ENCODE peak calls at places on chromosome 21, in eight cellular contexts. One of them, this sample, is unnamed.

GRCh38 chr21:40146201-40146890 is 279.1 kb downstream of the PCP4 start:
- DNase-seq in CD8-positive, alpha-beta memory T cell: no peak
- DNase-seq in small intestine: no peak
- DNase-seq in tibial nerve: no peak
- DNase-seq in CD4-positive, alpha-beta memory T cell: no peak
- DNase-seq in upper lobe of right lung: no peak
- DNase-seq in cardiac muscle cell: no peak
- DNase-seq in fibroblast of lung: no peak
- DNase-seq in this sample: no peak

GRCh38 chr21:30193201-30193600 is 22.7 kb downstream of the CLDN8 start:
- DNase-seq in tibial nerve: no peak
- DNase-seq in upper lobe of right lung: no peak
- DNase-seq in fibroblast of lung: no peak
- DNase-seq in CD4-positive, alpha-beta memory T cell: no peak
- DNase-seq in CD8-positive, alpha-beta memory T cell: no peak
- DNase-seq in cardiac muscle cell: peak; percentile 9
- DNase-seq in small intestine: no peak
- DNase-seq in this sample: no peak

GRCh38 chr21:46605759-46606426 is 1.0 kb upstream of the S100B start:
- DNase-seq in cardiac muscle cell: no peak
- DNase-seq in fibroblast of lung: no peak
- DNase-seq in tibial nerve: no peak
- DNase-seq in CD4-positive, alpha-beta memory T cell: peak; percentile 41
- DNase-seq in upper lobe of right lung: peak; percentile 74
- DNase-seq in small intestine: peak; percentile 40
- DNase-seq in CD8-positive, alpha-beta memory T cell: peak; percentile 25
- DNase-seq in this sample: peak; percentile 54

GRCh38 chr21:25970254-25970930 is 200.2 kb downstream of the APP start:
- DNase-seq in CD8-positive, alpha-beta memory T cell: no peak
- DNase-seq in CD4-positive, alpha-beta memory T cell: no peak
- DNase-seq in upper lobe of right lung: no peak
- DNase-seq in fibroblast of lung: no peak
- DNase-seq in small intestine: no peak
- DNase-seq in tibial nerve: no peak
- DNase-seq in cardiac muscle cell: peak; percentile 63
- DNase-seq in this sample: no peak

GRCh38 chr21:31780944-31781343 is 49.0 kb upstream of the SCAF4 start:
- DNase-seq in cardiac muscle cell: no peak
- DNase-seq in fibroblast of lung: no peak
- DNase-seq in tibial nerve: no peak
- DNase-seq in small intestine: no peak
- DNase-seq in CD4-positive, alpha-beta memory T cell: no peak
- DNase-seq in CD8-positive, alpha-beta memory T cell: no peak
- DNase-seq in upper lobe of right lung: no peak
- DNase-seq in this sample: no peak

GRCh38 chr21:29078884-29079765 is 5.7 kb upstream of the CCT8 start:
- DNase-seq in CD8-positive, alpha-beta memory T cell: no peak
- DNase-seq in fibroblast of lung: no peak
- DNase-seq in small intestine: peak; percentile 23
- DNase-seq in upper lobe of right lung: no peak
- DNase-seq in CD4-positive, alpha-beta memory T cell: peak; percentile 39
- DNase-seq in cardiac muscle cell: no peak
- DNase-seq in tibial nerve: peak; percentile 40
- DNase-seq in this sample: peak; percentile 46

GRCh38 chr21:19781881-19782652 is 1216.1 kb upstream of the NCAM2 start:
- DNase-seq in cardiac muscle cell: no peak
- DNase-seq in CD4-positive, alpha-beta memory T cell: no peak
- DNase-seq in small intestine: no peak
- DNase-seq in fibroblast of lung: no peak
- DNase-seq in tibial nerve: no peak
- DNase-seq in upper lobe of right lung: no peak
- DNase-seq in CD8-positive, alpha-beta memory T cell: no peak
- DNase-seq in this sample: no peak

GRCh38 chr21:45568383-45568782 is 26.1 kb upstream of the SLC19A1 start:
- DNase-seq in CD8-positive, alpha-beta memory T cell: no peak
- DNase-seq in small intestine: no peak
- DNase-seq in cardiac muscle cell: no peak
- DNase-seq in upper lobe of right lung: no peak
- DNase-seq in CD4-positive, alpha-beta memory T cell: no peak
- DNase-seq in tibial nerve: no peak
- DNase-seq in fibroblast of lung: no peak
- DNase-seq in this sample: no peak

GRCh38 chr21:34553199-34553952 is 41.4 kb upstream of the KCNE1 start:
- DNase-seq in small intestine: no peak
- DNase-seq in cardiac muscle cell: peak; percentile 75
- DNase-seq in tibial nerve: no peak
- DNase-seq in upper lobe of right lung: no peak
- DNase-seq in fibroblast of lung: peak; percentile 92
- DNase-seq in CD4-positive, alpha-beta memory T cell: no peak
- DNase-seq in CD8-positive, alpha-beta memory T cell: no peak
- DNase-seq in this sample: no peak

GRCh38 chr21:45539046-45539795 is 3.0 kb downstream of the SLC19A1 start:
- DNase-seq in CD8-positive, alpha-beta memory T cell: no peak
- DNase-seq in CD4-positive, alpha-beta memory T cell: no peak
- DNase-seq in small intestine: peak; percentile 76
- DNase-seq in fibroblast of lung: no peak
- DNase-seq in cardiac muscle cell: no peak
- DNase-seq in tibial nerve: no peak
- DNase-seq in upper lobe of right lung: peak; percentile 58
- DNase-seq in this sample: no peak

GRCh38 chr21:45975017-45975595 is 6.5 kb upstream of the COL6A1 start:
- DNase-seq in CD4-positive, alpha-beta memory T cell: no peak
- DNase-seq in fibroblast of lung: peak; percentile 63
- DNase-seq in small intestine: no peak
- DNase-seq in CD8-positive, alpha-beta memory T cell: no peak
- DNase-seq in tibial nerve: no peak
- DNase-seq in cardiac muscle cell: peak; percentile 57
- DNase-seq in upper lobe of right lung: no peak
- DNase-seq in this sample: no peak

GRCh38 chr21:25956993-25957714 is 213.4 kb downstream of the APP start:
- DNase-seq in CD8-positive, alpha-beta memory T cell: no peak
- DNase-seq in fibroblast of lung: peak; percentile 80
- DNase-seq in small intestine: no peak
- DNase-seq in tibial nerve: no peak
- DNase-seq in cardiac muscle cell: peak; percentile 81
- DNase-seq in CD4-positive, alpha-beta memory T cell: no peak
- DNase-seq in upper lobe of right lung: no peak
- DNase-seq in this sample: no peak

GRCh38 chr21:46161180-46161799 is 5.9 kb upstream of the FTCD start:
- DNase-seq in tibial nerve: no peak
- DNase-seq in fibroblast of lung: no peak
- DNase-seq in CD8-positive, alpha-beta memory T cell: no peak
- DNase-seq in CD4-positive, alpha-beta memory T cell: no peak
- DNase-seq in small intestine: no peak
- DNase-seq in cardiac muscle cell: no peak
- DNase-seq in upper lobe of right lung: no peak
- DNase-seq in this sample: no peak

GRCh38 chr21:45854702-45855247 is 126.8 kb upstream of the COL6A1 start:
- DNase-seq in cardiac muscle cell: no peak
- DNase-seq in tibial nerve: no peak
- DNase-seq in CD8-positive, alpha-beta memory T cell: no peak
- DNase-seq in CD4-positive, alpha-beta memory T cell: no peak
- DNase-seq in upper lobe of right lung: no peak
- DNase-seq in fibroblast of lung: no peak
- DNase-seq in small intestine: no peak
- DNase-seq in this sample: no peak

GRCh38 chr21:32367158-32367557 is 25.7 kb downstream of the URB1 start:
- DNase-seq in CD4-positive, alpha-beta memory T cell: no peak
- DNase-seq in CD8-positive, alpha-beta memory T cell: no peak
- DNase-seq in tibial nerve: peak; percentile 18
- DNase-seq in upper lobe of right lung: no peak
- DNase-seq in fibroblast of lung: no peak
- DNase-seq in cardiac muscle cell: no peak
- DNase-seq in small intestine: no peak
- DNase-seq in this sample: no peak

DNA sequence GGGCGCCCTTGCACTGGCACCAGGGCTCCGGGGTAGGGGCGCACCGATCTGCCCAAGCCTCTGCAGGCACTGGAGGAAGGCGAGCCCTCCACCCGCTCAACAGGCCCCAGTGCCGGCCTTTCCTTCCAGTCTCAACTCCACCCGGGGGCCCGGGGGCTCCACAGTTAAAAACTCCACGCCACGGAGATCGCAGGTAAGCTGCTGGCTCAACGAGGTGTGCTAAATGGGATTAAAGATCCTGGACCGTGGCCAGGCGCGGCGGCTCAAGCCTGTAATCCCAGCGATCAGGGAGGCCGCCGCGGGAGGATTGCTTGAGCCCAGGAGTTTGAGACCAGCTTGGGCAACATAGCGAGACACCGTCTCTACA is 536 bp downstream of the HSF2BP start:
- DNase-seq in CD4-positive, alpha-beta memory T cell: no peak
- DNase-seq in CD8-positive, alpha-beta memory T cell: no peak
- DNase-seq in upper lobe of right lung: no peak
- DNase-seq in fibroblast of lung: no peak
- DNase-seq in tibial nerve: no peak
- DNase-seq in small intestine: no peak
- DNase-seq in cardiac muscle cell: no peak
- DNase-seq in this sample: no peak
- H3K4me3 ChIP-seq in CD4-positive, alpha-beta memory T cell: no peak overlapping the region
- H3K4me3 ChIP-seq in CD8-positive, alpha-beta memory T cell: peak overlapping the region; percentile 100
- H3K4me3 ChIP-seq in upper lobe of right lung: peak overlapping the region; percentile 99
- H3K4me3 ChIP-seq in fibroblast of lung: no peak overlapping the region
- H3K4me3 ChIP-seq in tibial nerve: peak overlapping the region; percentile 63
- H3K4me3 ChIP-seq in small intestine: no peak overlapping the region
- H3K4me3 ChIP-seq in cardiac muscle cell: no peak overlapping the region
- H3K4me3 ChIP-seq in this sample: peak overlapping the region; percentile 98

DNA sequence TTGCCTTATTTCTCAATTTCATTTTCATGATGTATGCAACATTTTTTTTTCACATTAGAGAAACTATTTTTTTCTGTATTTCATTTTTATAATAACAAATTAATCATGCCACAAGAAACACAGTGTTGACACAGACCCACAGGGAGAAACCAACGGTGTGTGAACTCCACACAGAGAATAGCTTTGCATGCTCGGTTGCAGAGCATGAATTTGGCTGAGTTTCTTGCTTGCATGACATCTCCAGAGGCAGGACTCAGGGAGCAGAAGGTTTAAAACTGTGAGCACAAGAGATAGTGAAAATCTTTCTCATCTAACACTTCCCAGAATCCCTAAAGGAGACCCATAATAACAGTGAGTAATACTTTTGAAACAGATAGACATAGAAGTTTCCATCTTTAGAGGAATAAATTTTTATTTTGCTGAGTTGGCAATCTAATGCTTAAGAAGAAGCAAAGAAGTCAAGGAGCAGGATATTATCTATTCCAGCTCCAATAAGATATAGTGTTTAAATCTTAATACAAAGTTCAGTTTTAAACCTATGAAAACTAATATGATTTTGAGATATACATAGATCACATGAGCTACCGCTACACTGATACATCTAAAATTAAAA is 890.9 kb downstream of the MRPL39 start:
- DNase-seq in CD4-positive, alpha-beta memory T cell: no peak
- DNase-seq in small intestine: no peak
- DNase-seq in cardiac muscle cell: no peak
- DNase-seq in upper lobe of right lung: no peak
- DNase-seq in tibial nerve: no peak
- DNase-seq in CD8-positive, alpha-beta memory T cell: no peak
- DNase-seq in fibroblast of lung: no peak
- DNase-seq in this sample: no peak
- H3K4me1 ChIP-seq in CD4-positive, alpha-beta memory T cell: no peaks in the 10 kb centered on the region
- H3K4me1 ChIP-seq in small intestine: no peaks in the 10 kb centered on the region
- H3K4me1 ChIP-seq in cardiac muscle cell: no peaks in the 10 kb centered on the region
- H3K4me1 ChIP-seq in upper lobe of right lung: no peaks in the 10 kb centered on the region
- H3K4me1 ChIP-seq in tibial nerve: no peaks in the 10 kb centered on the region
- H3K4me1 ChIP-seq in CD8-positive, alpha-beta memory T cell: no peaks in the 10 kb centered on the region
- H3K4me1 ChIP-seq in fibroblast of lung: no peaks in the 10 kb centered on the region
- H3K4me1 ChIP-seq in this sample: no peaks in the 10 kb centered on the region

GRCh38 chr21:27647401-27647800 is 680.5 kb upstream of the ADAMTS5 start:
- DNase-seq in cardiac muscle cell: peak; percentile 14
- DNase-seq in upper lobe of right lung: no peak
- DNase-seq in fibroblast of lung: no peak
- DNase-seq in CD4-positive, alpha-beta memory T cell: no peak
- DNase-seq in small intestine: peak; percentile 3
- DNase-seq in CD8-positive, alpha-beta memory T cell: no peak
- DNase-seq in tibial nerve: no peak
- DNase-seq in this sample: no peak

GRCh38 chr21:27648560-27648959 is 681.7 kb upstream of the ADAMTS5 start:
- DNase-seq in cardiac muscle cell: peak; percentile 81
- DNase-seq in upper lobe of right lung: no peak
- DNase-seq in tibial nerve: no peak
- DNase-seq in CD8-positive, alpha-beta memory T cell: no peak
- DNase-seq in fibroblast of lung: peak; percentile 76
- DNase-seq in CD4-positive, alpha-beta memory T cell: no peak
- DNase-seq in small intestine: no peak
- DNase-seq in this sample: no peak

GRCh38 chr21:27649323-27649722 is 682.4 kb upstream of the ADAMTS5 start:
- DNase-seq in CD8-positive, alpha-beta memory T cell: no peak
- DNase-seq in upper lobe of right lung: no peak
- DNase-seq in small intestine: no peak
- DNase-seq in fibroblast of lung: peak; percentile 88
- DNase-seq in CD4-positive, alpha-beta memory T cell: no peak
- DNase-seq in cardiac muscle cell: peak; percentile 81
- DNase-seq in tibial nerve: no peak
- DNase-seq in this sample: no peak

GRCh38 chr21:27647921-27648320 is 681.0 kb upstream of the ADAMTS5 start:
- DNase-seq in CD8-positive, alpha-beta memory T cell: no peak
- DNase-seq in upper lobe of right lung: no peak
- DNase-seq in cardiac muscle cell: no peak
- DNase-seq in small intestine: no peak
- DNase-seq in tibial nerve: no peak
- DNase-seq in fibroblast of lung: no peak
- DNase-seq in CD4-positive, alpha-beta memory T cell: no peak
- DNase-seq in this sample: no peak

DNA sequence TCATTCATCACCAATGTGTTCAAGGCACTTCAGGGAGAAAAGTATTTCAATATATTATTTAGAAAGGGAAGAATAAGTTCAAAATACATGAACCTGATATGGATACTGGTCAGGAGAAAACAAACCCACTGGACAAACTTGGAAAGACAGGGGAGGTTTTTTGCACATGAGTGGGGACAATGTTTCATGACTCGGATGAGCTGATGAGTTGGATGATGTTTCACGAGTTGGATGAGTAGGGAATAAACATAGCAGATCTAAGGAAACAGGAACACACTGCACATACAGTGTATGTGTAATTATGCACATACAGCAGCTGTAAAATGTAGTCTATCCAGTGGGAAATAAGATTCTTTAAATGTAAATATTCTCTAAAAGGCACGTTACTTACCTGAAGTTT is 682.9 kb upstream of the ADAMTS5 start:
- DNase-seq in small intestine: no peak
- DNase-seq in CD4-positive, alpha-beta memory T cell: no peak
- DNase-seq in upper lobe of right lung: no peak
- DNase-seq in fibroblast of lung: no peak
- DNase-seq in tibial nerve: no peak
- DNase-seq in CD8-positive, alpha-beta memory T cell: no peak
- DNase-seq in cardiac muscle cell: no peak
- DNase-seq in this sample: no peak
- H3K4me3 ChIP-seq in small intestine: no peak overlapping the region
- H3K4me3 ChIP-seq in CD4-positive, alpha-beta memory T cell: no peak overlapping the region
- H3K4me3 ChIP-seq in upper lobe of right lung: no peak overlapping the region
- H3K4me3 ChIP-seq in fibroblast of lung: no peak overlapping the region
- H3K4me3 ChIP-seq in tibial nerve: no peak overlapping the region
- H3K4me3 ChIP-seq in CD8-positive, alpha-beta memory T cell: no peak overlapping the region
- H3K4me3 ChIP-seq in cardiac muscle cell: no peak overlapping the region
- H3K4me3 ChIP-seq in this sample: no peak overlapping the region

DNA sequence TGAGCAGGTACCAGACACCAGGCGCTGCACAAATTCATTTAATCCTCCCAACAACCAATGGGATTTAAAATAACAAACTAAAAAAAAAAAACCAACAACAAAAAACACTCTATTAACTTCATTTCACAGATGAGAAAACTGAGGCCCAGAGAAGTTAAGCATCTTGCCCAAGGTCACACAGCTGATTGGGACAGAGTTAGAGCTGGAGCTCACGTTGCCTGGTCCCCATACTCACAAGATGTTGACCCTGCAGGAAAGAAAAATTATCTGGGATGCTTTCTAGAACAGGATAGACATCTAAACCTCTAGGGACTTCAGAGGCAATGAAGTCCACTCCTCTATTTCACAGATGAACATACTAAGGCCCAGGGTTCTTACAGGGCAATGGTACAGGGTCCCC is 175.3 kb downstream of the PSMG1 start:
- DNase-seq in cardiac muscle cell: no peak
- DNase-seq in CD8-positive, alpha-beta memory T cell: no peak
- DNase-seq in CD4-positive, alpha-beta memory T cell: no peak
- DNase-seq in fibroblast of lung: no peak
- DNase-seq in tibial nerve: no peak
- DNase-seq in small intestine: no peak
- DNase-seq in upper lobe of right lung: no peak
- DNase-seq in this sample: no peak
- H3K4me1 ChIP-seq in cardiac muscle cell: peaks cover 33% of the 10 kb centered on the region
- H3K4me1 ChIP-seq in CD8-positive, alpha-beta memory T cell: peaks cover 7% of the 10 kb centered on the region
- H3K4me1 ChIP-seq in CD4-positive, alpha-beta memory T cell: peaks cover 6% of the 10 kb centered on the region
- H3K4me1 ChIP-seq in fibroblast of lung: peaks cover 14% of the 10 kb centered on the region
- H3K4me1 ChIP-seq in tibial nerve: no peaks in the 10 kb centered on the region
- H3K4me1 ChIP-seq in small intestine: no peaks in the 10 kb centered on the region
- H3K4me1 ChIP-seq in upper lobe of right lung: peaks cover 65% of the 10 kb centered on the region
- H3K4me1 ChIP-seq in this sample: no peaks in the 10 kb centered on the region

This sample was measured in naive thymus-derived CD4-positive, alpha-beta T cell.